ENCODE peak calls at places on chromosomes 16 and 17, in seven cellular contexts. L is ELR, G is hepatic stellate cell, R is dorsolateral prefrontal cortex, P is NCI-H1417, K is HT-29, Y is M059J. Q is an unnamed sample.

GRCh38 chr17:38352245-38353083 is 820 bp downstream of the SOCS7 start:
- DNase-seq in L (peak), G (peak), R (no peak), P (no peak), K (peak), Y (peak), Q (peak)

GRCh38 chr16:85648782-85649181 is 35.7 kb downstream of the GSE1 start:
- DNase-seq in L (no peak), G (no peak), R (no peak), P (no peak), K (no peak), Y (no peak), Q (no peak)

GRCh38 chr16:29877266-29877961 is 14.4 kb upstream of the CDIPT start:
- DNase-seq in L (peak), G (no peak), R (no peak), P (peak), K (peak), Y (no peak), Q (no peak)

GRCh38 chr17:49917771-49918170 is 51.2 kb upstream of the DLX4 start:
- DNase-seq in L (no peak), G (no peak), R (no peak), P (no peak), K (no peak), Y (no peak), Q (no peak)

GRCh38 chr17:27381007-27381501 is 75.2 kb upstream of the KSR1 start:
- DNase-seq in L (peak), G (peak), R (peak), P (peak), K (peak), Y (peak), Q (peak)

GRCh38 chr17:40316571-40317344 is 7.8 kb downstream of the RARA start:
- DNase-seq in L (peak), G (peak), R (no peak), P (no peak), K (peak), Y (no peak), Q (no peak)

GRCh38 chr16:56936950-56937349 is 5.0 kb downstream of the HERPUD1 start:
- DNase-seq in L (no peak), G (no peak), R (no peak), P (no peak), K (no peak), Y (no peak), Q (no peak)

GRCh38 chr16:15948532-15949209 is 745 bp upstream of the ABCC1 start:
- DNase-seq in L (no peak), G (no peak), R (no peak), P (no peak), K (peak), Y (no peak), Q (no peak)

Q was measured in AML-193.